ENCODE peak calls at places on chromosomes 1 and 21, in six cellular contexts. T is stimulated activated naive CD4-positive, alpha-beta T cell treated with Interleukin-2 at 50 U/mL for 16 hours; E is hepatocyte; B is activated T-cell treated with anti-CD3 and anti-CD28 coated beads, Interleukin-2, amount 50 U/mL, for 1 hour; O is GM12865; Q is NCI-H1105. Y is an unnamed sample.

GRCh38 chr1:177170756-177171535 is at the start of gene BRINP2:
- DNase-seq in O (peak; percentile 49), Q (peak; percentile 87), E (peak; percentile 63), B (no peak), T (no peak), Y (peak; percentile 5)

GRCh38 chr1:232705815-232706575 is 76.1 kb upstream of the SIPA1L2 start:
- DNase-seq in Q (no peak), T (no peak), B (no peak), O (no peak), E (no peak), Y (no peak)

GRCh38 chr1:26597629-26598039 is 68.1 kb downstream of the RPS6KA1 start:
- DNase-seq in E (peak; percentile 51), B (no peak), O (peak; percentile 73), Q (peak; percentile 52), T (no peak), Y (peak; percentile 88)

GRCh38 chr1:204885288-204885711 is 14.6 kb downstream of the NFASC start:
- DNase-seq in O (no peak), E (peak; percentile 22), T (no peak), B (no peak), Q (no peak), Y (no peak)

GRCh38 chr1:86207323-86207722 is 50.8 kb upstream of the COL24A1 start:
- DNase-seq in B (no peak), E (peak; percentile 23), O (no peak), Q (peak; percentile 63), T (no peak), Y (no peak)

GRCh38 chr1:84797603-84798002 is 95.4 kb downstream of the LPAR3 start:
- DNase-seq in B (no peak), Q (no peak), E (no peak), O (no peak), T (no peak), Y (no peak)

GRCh38 chr1:18668750-18669404 is 38.2 kb downstream of the PAX7 start:
- DNase-seq in B (no peak), O (no peak), T (no peak), Q (no peak), E (peak; percentile 72), Y (no peak)

GRCh38 chr1:227793948-227794812 is 21.3 kb upstream of the PRSS38 start:
- DNase-seq in B (no peak), E (peak; percentile 60), T (no peak), Q (no peak), O (no peak), Y (no peak)

GRCh38 chr1:154474802-154475201 is 27.2 kb upstream of the TDRD10 start:
- DNase-seq in O (no peak), B (no peak), E (peak; percentile 23), T (no peak), Q (no peak), Y (no peak)

GRCh38 chr1:11194407-11195176 is 5.4 kb downstream of the ANGPTL7 start:
- DNase-seq in B (no peak), Q (no peak), E (no peak), O (no peak), T (no peak), Y (no peak)

GRCh38 chr1:183276386-183276785 is 90.3 kb downstream of the LAMC2 start:
- DNase-seq in O (no peak), T (no peak), Q (no peak), B (no peak), E (peak; percentile 41), Y (peak; percentile 100)

GRCh38 chr21:38853421-38853919 is 47.7 kb downstream of the ETS2 start:
- DNase-seq in O (peak; percentile 39), E (peak; percentile 60), Q (no peak), B (no peak), T (no peak), Y (peak; percentile 97)

GRCh38 chr1:228515200-228515834 is 28.1 kb downstream of the RNF187 start:
- DNase-seq in Q (no peak), B (no peak), T (peak; percentile 3), O (peak; percentile 34), E (peak; percentile 46), Y (no peak)

GRCh38 chr1:232837085-232837484 is 31.9 kb downstream of the MAP10 start:
- DNase-seq in Q (no peak), O (no peak), E (peak; percentile 11), B (no peak), T (no peak), Y (no peak)

GRCh38 chr1:22118291-22118992 is 24.5 kb downstream of the WNT4 start:
- DNase-seq in Q (no peak), T (no peak), B (no peak), O (peak; percentile 60), E (no peak), Y (no peak)

GRCh38 chr1:47870480-47870879 is 126.7 kb downstream of the TRABD2B start:
- DNase-seq in E (no peak), T (no peak), B (no peak), O (no peak), Q (no peak), Y (no peak)

GRCh38 chr1:225746361-225747179 is 31.1 kb upstream of the SRP9 start:
- DNase-seq in Q (no peak), B (no peak), E (peak; percentile 87), T (no peak), O (no peak), Y (no peak)

GRCh38 chr1:48617227-48617626 is 145.2 kb upstream of the SPATA6 start:
- DNase-seq in E (no peak), Q (no peak), O (no peak), B (no peak), T (no peak), Y (no peak)

GRCh38 chr1:68347415-68347814 is 102.3 kb downstream of the RPE65 start:
- DNase-seq in T (no peak), O (peak; percentile 80), B (no peak), Q (no peak), E (no peak), Y (no peak)

GRCh38 chr1:172746091-172746949 is 87.4 kb downstream of the FASLG start:
- DNase-seq in T (no peak), O (peak; percentile 85), E (peak; percentile 70), B (no peak), Q (no peak), Y (peak; percentile 51)

GRCh38 chr1:245142171-245142798 is 12.5 kb upstream of the KIF26B start:
- DNase-seq in Q (no peak), E (no peak), B (no peak), O (no peak), T (no peak), Y (no peak)

Y was measured in trophoblast cell.